ENCODE peak calls at places on chromosomes 13 and 19, in eight cellular contexts. One of them, this sample, is unnamed. For H3K4me1 and H3K9me3, the result is how much of the 10 kb centered on the place peaks cover.

GRCh38 chr19:4914736-4915501 is 5.6 kb downstream of the UHRF1 start:
- DNase-seq in esophagus squamous epithelium: peak
- DNase-seq in mucosa of descending colon: peak
- DNase-seq in spleen: peak
- DNase-seq in cardiac muscle cell: no peak
- DNase-seq in right lobe of liver: no peak
- DNase-seq in fibroblast of lung: peak
- DNase-seq in stomach: peak
- DNase-seq in this sample: peak

GRCh38 chr13:95530178-95530577 is 22.3 kb upstream of the CLDN10 start:
- DNase-seq in esophagus squamous epithelium: no peak
- DNase-seq in mucosa of descending colon: no peak
- DNase-seq in spleen: no peak
- DNase-seq in cardiac muscle cell: no peak
- DNase-seq in right lobe of liver: no peak
- DNase-seq in fibroblast of lung: peak
- DNase-seq in stomach: no peak
- DNase-seq in this sample: no peak

GRCh38 chr19:29714953-29715694 is at the start of gene C19orf12:
- DNase-seq in esophagus squamous epithelium: no peak
- DNase-seq in mucosa of descending colon: peak
- DNase-seq in spleen: peak
- DNase-seq in cardiac muscle cell: peak
- DNase-seq in right lobe of liver: peak
- DNase-seq in fibroblast of lung: peak
- DNase-seq in stomach: peak
- DNase-seq in this sample: peak

GRCh38 chr19:49799798-49800376 is 13.2 kb downstream of the FUZ start:
- DNase-seq in esophagus squamous epithelium: no peak
- DNase-seq in mucosa of descending colon: no peak
- DNase-seq in spleen: no peak
- DNase-seq in cardiac muscle cell: no peak
- DNase-seq in right lobe of liver: no peak
- DNase-seq in fibroblast of lung: no peak
- DNase-seq in stomach: no peak
- DNase-seq in this sample: no peak

GRCh38 chr13:44575741-44576395 is at the start of gene TSC22D1:
- DNase-seq in esophagus squamous epithelium: no peak
- DNase-seq in mucosa of descending colon: peak
- DNase-seq in spleen: peak
- DNase-seq in cardiac muscle cell: peak
- DNase-seq in right lobe of liver: peak
- DNase-seq in fibroblast of lung: peak
- DNase-seq in stomach: peak
- DNase-seq in this sample: peak

GRCh38 chr19:3006075-3006767 is 22.9 kb downstream of the TLE2 start:
- DNase-seq in esophagus squamous epithelium: no peak
- DNase-seq in mucosa of descending colon: no peak
- DNase-seq in spleen: no peak
- DNase-seq in cardiac muscle cell: no peak
- DNase-seq in right lobe of liver: no peak
- DNase-seq in fibroblast of lung: no peak
- DNase-seq in stomach: no peak
- DNase-seq in this sample: no peak

GRCh38 chr13:30256713-30257432 is 50.5 kb downstream of the KATNAL1 start:
- DNase-seq in esophagus squamous epithelium: no peak
- DNase-seq in mucosa of descending colon: no peak
- DNase-seq in spleen: no peak
- DNase-seq in cardiac muscle cell: peak
- DNase-seq in right lobe of liver: no peak
- DNase-seq in fibroblast of lung: peak
- DNase-seq in stomach: no peak
- DNase-seq in this sample: no peak

GRCh38 chr13:39047560-39047959 is 9.3 kb downstream of the NHLRC3 start:
- DNase-seq in esophagus squamous epithelium: no peak
- DNase-seq in mucosa of descending colon: no peak
- DNase-seq in spleen: no peak
- DNase-seq in cardiac muscle cell: no peak
- DNase-seq in right lobe of liver: no peak
- DNase-seq in fibroblast of lung: no peak
- DNase-seq in stomach: no peak
- DNase-seq in this sample: no peak

GRCh38 chr13:111914241-111915103 is 152.5 kb upstream of the SOX1 start:
- DNase-seq in esophagus squamous epithelium: no peak
- DNase-seq in mucosa of descending colon: no peak
- DNase-seq in spleen: peak
- DNase-seq in cardiac muscle cell: no peak
- DNase-seq in right lobe of liver: no peak
- DNase-seq in fibroblast of lung: no peak
- DNase-seq in stomach: no peak
- DNase-seq in this sample: no peak

GRCh38 chr13:42804244-42804868 is 23.0 kb downstream of the FAM216B start:
- DNase-seq in esophagus squamous epithelium: no peak
- DNase-seq in mucosa of descending colon: no peak
- DNase-seq in spleen: no peak
- DNase-seq in cardiac muscle cell: no peak
- DNase-seq in right lobe of liver: no peak
- DNase-seq in fibroblast of lung: no peak
- DNase-seq in stomach: no peak
- DNase-seq in this sample: no peak

GRCh38 chr19:46928951-46929350 is 68.2 kb downstream of the ARHGAP35 start:
- DNase-seq in esophagus squamous epithelium: no peak
- DNase-seq in mucosa of descending colon: no peak
- DNase-seq in spleen: no peak
- DNase-seq in cardiac muscle cell: no peak
- DNase-seq in right lobe of liver: no peak
- DNase-seq in fibroblast of lung: no peak
- DNase-seq in stomach: no peak
- DNase-seq in this sample: no peak
- H3K4me1 ChIP-seq in esophagus squamous epithelium: half or more
- H3K4me1 ChIP-seq in mucosa of descending colon: under half
- H3K4me1 ChIP-seq in spleen: under half
- H3K4me1 ChIP-seq in cardiac muscle cell: half or more
- H3K4me1 ChIP-seq in right lobe of liver: under half
- H3K4me1 ChIP-seq in fibroblast of lung: under half
- H3K4me1 ChIP-seq in stomach: half or more
- H3K4me1 ChIP-seq in this sample: under half

GRCh38 chr19:24127601-24128000 is 40.6 kb downstream of the ZNF254 start:
- DNase-seq in esophagus squamous epithelium: no peak
- DNase-seq in mucosa of descending colon: no peak
- DNase-seq in spleen: no peak
- DNase-seq in cardiac muscle cell: no peak
- DNase-seq in right lobe of liver: no peak
- DNase-seq in fibroblast of lung: no peak
- DNase-seq in stomach: no peak
- DNase-seq in this sample: no peak
- H3K9me3 ChIP-seq in esophagus squamous epithelium: under half
- H3K9me3 ChIP-seq in mucosa of descending colon: half or more
- H3K9me3 ChIP-seq in spleen: under half
- H3K9me3 ChIP-seq in cardiac muscle cell: under half
- H3K9me3 ChIP-seq in right lobe of liver: under half
- H3K9me3 ChIP-seq in fibroblast of lung: under half
- H3K9me3 ChIP-seq in stomach: half or more
- H3K9me3 ChIP-seq in this sample: under half

DNA sequence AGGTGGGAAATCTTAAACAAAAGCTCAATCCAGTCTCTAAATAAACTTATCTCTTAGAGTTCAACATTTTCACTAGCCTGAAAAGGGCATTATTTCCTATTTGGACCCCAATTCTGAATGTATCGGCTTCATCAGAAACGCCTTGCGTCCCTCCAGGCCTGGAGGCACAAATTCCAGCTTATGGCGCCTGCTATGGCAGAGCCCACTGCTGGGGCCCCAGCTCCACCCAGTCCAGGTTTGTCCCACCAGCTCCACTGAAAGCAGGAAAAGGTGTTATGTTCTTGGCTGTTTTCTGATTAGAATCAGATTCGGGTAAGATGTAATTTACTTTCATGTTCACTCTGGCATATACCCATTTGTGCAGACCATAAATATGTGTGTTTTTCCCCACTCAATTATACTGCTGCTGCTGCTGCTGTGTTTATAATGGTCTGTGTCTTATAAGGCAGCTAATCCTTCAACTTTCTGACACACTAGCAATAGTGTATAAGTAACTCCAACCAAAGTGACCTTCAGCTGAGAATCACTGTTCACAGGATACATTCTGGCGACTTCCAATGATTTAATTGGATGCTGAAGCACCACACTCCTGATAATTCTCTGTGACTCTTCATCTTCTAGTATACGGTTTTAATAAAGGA is 6.4 kb downstream of the IRS2 start:
- DNase-seq in esophagus squamous epithelium: no peak
- DNase-seq in mucosa of descending colon: no peak
- DNase-seq in spleen: no peak
- DNase-seq in cardiac muscle cell: no peak
- DNase-seq in right lobe of liver: no peak
- DNase-seq in fibroblast of lung: no peak
- DNase-seq in stomach: no peak
- DNase-seq in this sample: no peak
- H3K4me1 ChIP-seq in esophagus squamous epithelium: half or more
- H3K4me1 ChIP-seq in mucosa of descending colon: under half
- H3K4me1 ChIP-seq in spleen: under half
- H3K4me1 ChIP-seq in cardiac muscle cell: under half
- H3K4me1 ChIP-seq in right lobe of liver: under half
- H3K4me1 ChIP-seq in fibroblast of lung: under half
- H3K4me1 ChIP-seq in stomach: half or more
- H3K4me1 ChIP-seq in this sample: under half

GRCh38 chr13:20475927-20476691 is 49.5 kb downstream of the CRYL1 start:
- DNase-seq in esophagus squamous epithelium: no peak
- DNase-seq in mucosa of descending colon: peak
- DNase-seq in spleen: peak
- DNase-seq in cardiac muscle cell: no peak
- DNase-seq in right lobe of liver: no peak
- DNase-seq in fibroblast of lung: no peak
- DNase-seq in stomach: peak
- DNase-seq in this sample: no peak
- H3K9me3 ChIP-seq in esophagus squamous epithelium: under half
- H3K9me3 ChIP-seq in mucosa of descending colon: under half
- H3K9me3 ChIP-seq in spleen: under half
- H3K9me3 ChIP-seq in cardiac muscle cell: under half
- H3K9me3 ChIP-seq in right lobe of liver: under half
- H3K9me3 ChIP-seq in fibroblast of lung: under half
- H3K9me3 ChIP-seq in stomach: under half
- H3K9me3 ChIP-seq in this sample: under half

GRCh38 chr19:33805313-33805712 is 8.6 kb downstream of the KCTD15 start:
- DNase-seq in esophagus squamous epithelium: no peak
- DNase-seq in mucosa of descending colon: no peak
- DNase-seq in spleen: no peak
- DNase-seq in cardiac muscle cell: no peak
- DNase-seq in right lobe of liver: no peak
- DNase-seq in fibroblast of lung: no peak
- DNase-seq in stomach: no peak
- DNase-seq in this sample: no peak

GRCh38 chr19:33805840-33806433 is 9.3 kb downstream of the KCTD15 start:
- DNase-seq in esophagus squamous epithelium: no peak
- DNase-seq in mucosa of descending colon: no peak
- DNase-seq in spleen: no peak
- DNase-seq in cardiac muscle cell: no peak
- DNase-seq in right lobe of liver: no peak
- DNase-seq in fibroblast of lung: no peak
- DNase-seq in stomach: no peak
- DNase-seq in this sample: no peak

GRCh38 chr19:33808399-33808798 is 11.7 kb downstream of the KCTD15 start:
- DNase-seq in esophagus squamous epithelium: no peak
- DNase-seq in mucosa of descending colon: no peak
- DNase-seq in spleen: no peak
- DNase-seq in cardiac muscle cell: no peak
- DNase-seq in right lobe of liver: no peak
- DNase-seq in fibroblast of lung: no peak
- DNase-seq in stomach: no peak
- DNase-seq in this sample: no peak

GRCh38 chr19:33804021-33804799 is 7.5 kb downstream of the KCTD15 start:
- DNase-seq in esophagus squamous epithelium: no peak
- DNase-seq in mucosa of descending colon: peak
- DNase-seq in spleen: no peak
- DNase-seq in cardiac muscle cell: no peak
- DNase-seq in right lobe of liver: peak
- DNase-seq in fibroblast of lung: peak
- DNase-seq in stomach: peak
- DNase-seq in this sample: peak

DNA sequence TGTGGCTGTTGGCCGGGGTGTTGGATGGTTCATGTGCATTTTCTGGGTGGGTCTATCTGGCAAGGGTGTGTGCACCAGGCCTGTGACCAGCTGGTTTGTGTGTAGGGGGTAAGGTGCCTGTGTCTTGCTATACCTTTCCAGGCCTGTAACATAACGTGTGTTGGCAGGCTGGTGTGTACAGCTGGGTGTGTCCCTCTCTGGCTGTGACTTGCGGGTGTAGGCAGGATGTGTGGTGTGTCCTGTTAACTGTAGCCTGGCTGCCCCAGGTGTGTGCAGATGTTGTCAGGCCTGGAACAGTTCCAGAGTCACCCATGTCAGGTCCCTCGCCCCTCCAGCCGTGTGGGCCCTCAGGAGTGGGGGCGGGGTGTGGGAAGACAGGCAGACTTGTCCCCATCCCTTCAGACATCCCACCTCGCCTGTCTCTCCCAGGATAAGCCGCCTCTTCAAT is 9.8 kb downstream of the KCTD15 start:
- DNase-seq in esophagus squamous epithelium: no peak
- DNase-seq in mucosa of descending colon: no peak
- DNase-seq in spleen: no peak
- DNase-seq in cardiac muscle cell: no peak
- DNase-seq in right lobe of liver: no peak
- DNase-seq in fibroblast of lung: no peak
- DNase-seq in stomach: no peak
- DNase-seq in this sample: no peak
- H3K4me1 ChIP-seq in esophagus squamous epithelium: half or more
- H3K4me1 ChIP-seq in mucosa of descending colon: under half
- H3K4me1 ChIP-seq in spleen: under half
- H3K4me1 ChIP-seq in cardiac muscle cell: under half
- H3K4me1 ChIP-seq in right lobe of liver: under half
- H3K4me1 ChIP-seq in fibroblast of lung: under half
- H3K4me1 ChIP-seq in stomach: under half
- H3K4me1 ChIP-seq in this sample: under half

DNA sequence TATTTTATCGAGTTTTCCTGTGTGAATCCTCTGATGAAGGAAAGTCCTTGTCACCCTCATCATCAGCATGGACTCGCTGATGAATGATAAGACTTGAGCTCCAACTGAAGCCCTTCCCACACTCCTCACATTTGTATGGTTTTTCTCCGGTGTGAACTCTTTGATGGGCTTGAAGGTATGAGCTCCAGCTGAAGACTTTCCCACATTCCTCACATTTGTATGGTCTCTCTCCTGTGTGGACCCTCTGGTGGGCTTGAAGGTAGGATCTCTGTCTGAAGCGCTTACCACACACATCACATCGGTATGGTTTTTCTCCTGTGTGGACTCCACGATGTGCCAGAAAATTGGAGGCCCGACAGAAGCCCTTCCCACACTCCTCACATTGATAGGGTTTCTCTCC is 21.7 kb downstream of the ZNF45 start:
- DNase-seq in esophagus squamous epithelium: no peak
- DNase-seq in mucosa of descending colon: no peak
- DNase-seq in spleen: no peak
- DNase-seq in cardiac muscle cell: no peak
- DNase-seq in right lobe of liver: no peak
- DNase-seq in fibroblast of lung: peak
- DNase-seq in stomach: no peak
- DNase-seq in this sample: no peak
- H3K9me3 ChIP-seq in esophagus squamous epithelium: under half
- H3K9me3 ChIP-seq in mucosa of descending colon: half or more
- H3K9me3 ChIP-seq in spleen: half or more
- H3K9me3 ChIP-seq in cardiac muscle cell: under half
- H3K9me3 ChIP-seq in right lobe of liver: under half
- H3K9me3 ChIP-seq in fibroblast of lung: under half
- H3K9me3 ChIP-seq in stomach: half or more
- H3K9me3 ChIP-seq in this sample: under half

GRCh38 chr19:16071072-16071691 is 5.1 kb upstream of the TPM4 start:
- DNase-seq in esophagus squamous epithelium: no peak
- DNase-seq in mucosa of descending colon: no peak
- DNase-seq in spleen: no peak
- DNase-seq in cardiac muscle cell: no peak
- DNase-seq in right lobe of liver: no peak
- DNase-seq in fibroblast of lung: no peak
- DNase-seq in stomach: no peak
- DNase-seq in this sample: peak
- H3K4me1 ChIP-seq in esophagus squamous epithelium: half or more
- H3K4me1 ChIP-seq in mucosa of descending colon: under half
- H3K4me1 ChIP-seq in spleen: half or more
- H3K4me1 ChIP-seq in cardiac muscle cell: under half
- H3K4me1 ChIP-seq in right lobe of liver: under half
- H3K4me1 ChIP-seq in fibroblast of lung: under half
- H3K4me1 ChIP-seq in stomach: half or more
- H3K4me1 ChIP-seq in this sample: under half

This sample was measured in aorta.